ENCODE peak calls at places on chromosome 19, in five cellular contexts. One of them, this sample, is unnamed.

GRCh38 chr19:22517496-22518411 is 95.6 kb upstream of the ZNF98 start:
- DNase-seq in H1: no peak
- DNase-seq in breast epithelium: no peak
- DNase-seq in GM12892: no peak
- DNase-seq in vagina: no peak
- DNase-seq in this sample: no peak

GRCh38 chr19:1883784-1884183 is 1.5 kb downstream of the ABHD17A start:
- DNase-seq in H1: no peak
- DNase-seq in breast epithelium: no peak
- DNase-seq in GM12892: no peak
- DNase-seq in vagina: peak; percentile 81
- DNase-seq in this sample: no peak

GRCh38 chr19:1526979-1527649 is 3.2 kb downstream of the PLK5 start:
- DNase-seq in H1: no peak
- DNase-seq in breast epithelium: no peak
- DNase-seq in GM12892: no peak
- DNase-seq in vagina: no peak
- DNase-seq in this sample: no peak

GRCh38 chr19:46340051-46340659 is 6.7 kb upstream of the PPP5C start:
- DNase-seq in H1: no peak
- DNase-seq in breast epithelium: no peak
- DNase-seq in GM12892: no peak
- DNase-seq in vagina: no peak
- DNase-seq in this sample: no peak

GRCh38 chr19:50983625-50984292 is at the start of gene KLK7:
- DNase-seq in H1: peak; percentile 66
- DNase-seq in breast epithelium: no peak
- DNase-seq in GM12892: no peak
- DNase-seq in vagina: no peak
- DNase-seq in this sample: no peak

GRCh38 chr19:9923440-9923839 is 12.9 kb downstream of the OLFM2 start:
- DNase-seq in H1: no peak
- DNase-seq in breast epithelium: no peak
- DNase-seq in GM12892: no peak
- DNase-seq in vagina: no peak
- DNase-seq in this sample: no peak

GRCh38 chr19:46453661-46454060 is 17.7 kb downstream of the PNMA8A start:
- DNase-seq in H1: no peak
- DNase-seq in breast epithelium: no peak
- DNase-seq in GM12892: no peak
- DNase-seq in vagina: no peak
- DNase-seq in this sample: no peak

GRCh38 chr19:30367421-30367820 is 4.8 kb upstream of the ZNF536 start:
- DNase-seq in H1: no peak
- DNase-seq in breast epithelium: no peak
- DNase-seq in GM12892: no peak
- DNase-seq in vagina: no peak
- DNase-seq in this sample: no peak

GRCh38 chr19:45676851-45677263 is 8.8 kb downstream of the GIPR start:
- DNase-seq in H1: peak; percentile 85
- DNase-seq in breast epithelium: no peak
- DNase-seq in GM12892: peak; percentile 57
- DNase-seq in vagina: no peak
- DNase-seq in this sample: peak; percentile 49

GRCh38 chr19:10712754-10713153 is 5.1 kb upstream of the DNM2 start:
- DNase-seq in H1: no peak
- DNase-seq in breast epithelium: no peak
- DNase-seq in GM12892: no peak
- DNase-seq in vagina: no peak
- DNase-seq in this sample: no peak

GRCh38 chr19:3053218-3053621 is 9.1 kb downstream of the TLE5 start:
- DNase-seq in H1: peak; percentile 55
- DNase-seq in breast epithelium: no peak
- DNase-seq in GM12892: no peak
- DNase-seq in vagina: no peak
- DNase-seq in this sample: no peak
- TF ChIP-seq POLR2AphosphoS5 in H1: no peak
- TF ChIP-seq POLR2AphosphoS5 in breast epithelium: no peak
- TF ChIP-seq POLR2AphosphoS5 in GM12892: no peak
- TF ChIP-seq POLR2AphosphoS5 in vagina: no peak
- TF ChIP-seq POLR2AphosphoS5 in this sample: no peak

GRCh38 chr19:55256562-55257460 is 2.0 kb downstream of the PPP6R1 start:
- DNase-seq in H1: no peak
- DNase-seq in breast epithelium: no peak
- DNase-seq in GM12892: no peak
- DNase-seq in vagina: no peak
- DNase-seq in this sample: no peak
- TF ChIP-seq POLR2AphosphoS5 in H1: no peak
- TF ChIP-seq POLR2AphosphoS5 in breast epithelium: no peak
- TF ChIP-seq POLR2AphosphoS5 in GM12892: no peak
- TF ChIP-seq POLR2AphosphoS5 in vagina: no peak
- TF ChIP-seq POLR2AphosphoS5 in this sample: no peak

GRCh38 chr19:12065100-12065538 is 588 bp downstream of the ZNF844 start:
- DNase-seq in H1: peak; percentile 63
- DNase-seq in breast epithelium: peak; percentile 58
- DNase-seq in GM12892: no peak
- DNase-seq in vagina: no peak
- DNase-seq in this sample: no peak

DNA sequence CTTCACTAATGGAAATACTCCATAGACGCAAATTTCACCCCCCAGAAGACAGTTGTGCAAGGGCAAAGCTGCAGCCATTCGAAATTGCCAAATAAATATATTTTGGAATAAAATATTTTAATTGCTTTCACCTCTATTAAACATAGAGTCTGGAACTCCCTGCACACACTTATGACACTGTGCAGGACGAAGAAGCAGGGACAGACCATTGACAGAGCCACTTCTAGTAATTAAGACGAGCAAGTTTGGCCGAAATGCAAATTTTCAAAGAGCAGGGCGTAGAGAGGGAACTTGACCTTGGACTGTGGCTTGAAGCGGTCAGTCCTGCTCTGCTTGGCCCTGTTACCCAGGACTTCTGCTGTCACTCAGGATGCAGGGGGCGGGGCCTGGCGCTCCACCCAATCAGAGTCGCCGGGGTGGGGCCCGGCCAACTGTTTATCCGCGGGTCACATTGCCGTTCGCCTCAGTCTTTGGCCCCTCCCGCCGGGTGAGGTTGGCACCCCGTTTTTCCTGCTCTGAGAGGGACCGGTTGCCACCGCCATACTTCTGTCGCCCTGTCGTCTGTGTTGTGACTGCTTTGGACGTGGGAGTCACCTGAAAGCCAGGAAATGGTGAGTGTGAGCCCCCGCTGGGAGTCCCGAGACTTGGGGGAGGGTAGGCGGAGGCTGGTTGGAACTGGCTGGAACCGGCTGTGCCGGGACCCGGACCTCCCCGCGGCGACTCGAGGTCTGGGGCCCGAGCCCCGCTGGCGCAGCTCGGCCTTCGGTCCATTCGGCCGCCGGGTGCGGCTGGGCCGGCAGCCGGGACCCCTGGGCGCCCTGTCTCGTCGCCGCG is at the start of gene ZNF844:
- DNase-seq in H1: peak; percentile 99
- DNase-seq in breast epithelium: peak; percentile 99
- DNase-seq in GM12892: peak; percentile 82
- DNase-seq in vagina: no peak
- DNase-seq in this sample: peak; percentile 99
- TF ChIP-seq POLR2AphosphoS5 in H1: peak; percentile 97
- TF ChIP-seq POLR2AphosphoS5 in breast epithelium: peak; percentile 97
- TF ChIP-seq POLR2AphosphoS5 in GM12892: peak; percentile 81
- TF ChIP-seq POLR2AphosphoS5 in vagina: peak; percentile 91
- TF ChIP-seq POLR2AphosphoS5 in this sample: peak; percentile 74

GRCh38 chr19:6199240-6199983 is 63.9 kb downstream of the ACSBG2 start:
- DNase-seq in H1: peak; percentile 98
- DNase-seq in breast epithelium: peak; percentile 98
- DNase-seq in GM12892: peak; percentile 99
- DNase-seq in vagina: peak; percentile 99
- DNase-seq in this sample: peak; percentile 100
- TF ChIP-seq POLR2AphosphoS5 in H1: peak; percentile 32
- TF ChIP-seq POLR2AphosphoS5 in breast epithelium: no peak
- TF ChIP-seq POLR2AphosphoS5 in GM12892: peak; percentile 75
- TF ChIP-seq POLR2AphosphoS5 in vagina: peak; percentile 94
- TF ChIP-seq POLR2AphosphoS5 in this sample: peak; percentile 2

GRCh38 chr19:40453151-40453735 is 9.1 kb upstream of the SERTAD3 start:
- DNase-seq in H1: no peak
- DNase-seq in breast epithelium: no peak
- DNase-seq in GM12892: no peak
- DNase-seq in vagina: no peak
- DNase-seq in this sample: no peak
- TF ChIP-seq POLR2AphosphoS5 in H1: no peak
- TF ChIP-seq POLR2AphosphoS5 in breast epithelium: no peak
- TF ChIP-seq POLR2AphosphoS5 in GM12892: no peak
- TF ChIP-seq POLR2AphosphoS5 in vagina: peak; percentile 26
- TF ChIP-seq POLR2AphosphoS5 in this sample: no peak

GRCh38 chr19:53789708-53790678 is 34.1 kb downstream of the NLRP12 start:
- DNase-seq in H1: no peak
- DNase-seq in breast epithelium: no peak
- DNase-seq in GM12892: no peak
- DNase-seq in vagina: no peak
- DNase-seq in this sample: no peak

GRCh38 chr19:53780506-53780905 is 43.6 kb downstream of the NLRP12 start:
- DNase-seq in H1: no peak
- DNase-seq in breast epithelium: no peak
- DNase-seq in GM12892: no peak
- DNase-seq in vagina: no peak
- DNase-seq in this sample: no peak

GRCh38 chr19:53786744-53787143 is 37.4 kb downstream of the NLRP12 start:
- DNase-seq in H1: no peak
- DNase-seq in breast epithelium: no peak
- DNase-seq in GM12892: no peak
- DNase-seq in vagina: no peak
- DNase-seq in this sample: no peak

GRCh38 chr19:53782698-53783097 is 41.4 kb downstream of the NLRP12 start:
- DNase-seq in H1: no peak
- DNase-seq in breast epithelium: no peak
- DNase-seq in GM12892: no peak
- DNase-seq in vagina: no peak
- DNase-seq in this sample: no peak

DNA sequence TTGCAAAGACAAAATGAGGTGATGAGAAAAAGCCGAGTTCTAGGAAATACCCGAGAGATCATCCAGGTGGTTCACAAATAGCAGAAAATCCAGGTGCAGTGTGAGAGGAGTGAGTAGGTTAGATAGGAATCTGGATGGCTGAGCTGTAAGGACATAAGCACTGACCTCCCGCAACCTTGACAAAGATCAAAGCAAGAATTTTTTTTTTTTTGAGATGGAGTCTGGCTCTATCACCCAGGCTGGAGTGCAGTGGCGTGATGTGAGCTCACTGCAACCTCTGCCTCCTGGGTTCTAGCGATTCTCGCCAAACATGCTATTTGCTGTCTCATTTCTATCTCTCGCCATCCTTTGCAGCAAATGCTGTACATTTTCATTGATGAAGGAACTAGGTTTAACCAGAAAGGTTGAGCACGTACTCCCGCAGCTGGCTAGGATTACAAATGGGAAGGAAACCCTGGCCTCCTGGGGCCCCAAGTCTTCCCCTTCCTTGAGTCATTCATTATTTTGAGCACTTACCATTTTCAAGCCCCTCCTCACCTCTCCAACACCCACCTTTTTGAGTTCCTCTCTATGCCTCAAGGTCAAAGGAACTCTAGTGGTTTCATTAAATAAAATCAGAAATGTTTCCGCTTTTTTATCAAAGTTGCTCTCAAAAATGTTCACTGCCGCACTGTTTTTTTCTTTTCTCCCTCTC is 38.8 kb downstream of the NLRP12 start:
- DNase-seq in H1: no peak
- DNase-seq in breast epithelium: no peak
- DNase-seq in GM12892: no peak
- DNase-seq in vagina: no peak
- DNase-seq in this sample: no peak
- TF ChIP-seq POLR2AphosphoS5 in H1: no peak
- TF ChIP-seq POLR2AphosphoS5 in breast epithelium: no peak
- TF ChIP-seq POLR2AphosphoS5 in GM12892: no peak
- TF ChIP-seq POLR2AphosphoS5 in vagina: no peak
- TF ChIP-seq POLR2AphosphoS5 in this sample: no peak

DNA sequence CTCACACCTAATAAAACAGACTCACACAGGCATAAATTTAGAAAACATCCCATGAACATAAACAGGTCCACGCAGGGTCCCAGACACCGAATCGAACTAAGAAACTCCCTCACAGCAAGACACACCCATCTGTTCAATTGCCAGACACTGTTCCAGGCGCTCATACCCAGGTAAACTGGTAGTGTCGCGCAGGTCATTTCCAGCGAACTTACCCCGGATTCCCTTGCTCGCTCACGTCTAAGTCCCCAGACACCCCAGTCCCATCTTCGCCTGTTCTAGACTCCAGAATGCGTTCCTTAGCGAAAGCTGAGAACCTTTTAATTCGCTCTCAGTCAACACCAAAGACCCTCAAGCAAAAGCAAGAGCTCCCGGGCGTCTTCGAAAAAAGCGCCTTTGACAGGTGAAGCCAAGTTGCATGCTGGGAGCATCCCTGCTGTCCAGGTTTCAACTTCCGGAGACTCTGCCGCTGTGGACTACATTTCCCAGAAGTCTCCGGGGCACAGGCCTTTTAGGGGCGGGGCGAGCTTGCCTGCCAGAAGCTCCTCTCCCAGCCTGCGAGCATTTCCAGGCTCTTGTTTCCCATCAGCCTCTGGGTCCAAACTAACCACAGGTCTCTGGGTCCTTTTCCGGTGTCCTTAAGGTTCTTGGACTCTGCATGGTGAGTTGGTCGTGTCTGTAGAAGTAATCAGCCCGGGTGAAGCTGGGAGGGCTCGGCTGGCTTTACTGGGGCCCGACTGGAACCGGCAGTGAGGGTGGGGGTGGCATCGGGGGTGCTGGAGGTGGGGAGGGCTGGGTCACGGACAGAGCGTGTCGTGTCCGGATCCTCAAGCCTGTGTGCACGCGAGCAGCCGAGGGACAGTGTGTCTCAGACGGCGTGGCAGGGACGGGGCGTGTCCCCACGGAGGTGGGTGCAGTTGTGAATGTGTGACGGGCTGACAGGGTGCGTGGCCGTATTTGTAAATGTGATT is at the start of gene ZNF283:
- DNase-seq in H1: peak; percentile 81
- DNase-seq in breast epithelium: peak; percentile 88
- DNase-seq in GM12892: peak; percentile 56
- DNase-seq in vagina: no peak
- DNase-seq in this sample: peak; percentile 91
- TF ChIP-seq POLR2AphosphoS5 in H1: peak; percentile 22
- TF ChIP-seq POLR2AphosphoS5 in breast epithelium: no peak
- TF ChIP-seq POLR2AphosphoS5 in GM12892: no peak
- TF ChIP-seq POLR2AphosphoS5 in vagina: peak; percentile 95
- TF ChIP-seq POLR2AphosphoS5 in this sample: peak; percentile 61